ENCODE peak calls at places on chromosomes 7 and 10, in nine cellular contexts. One of them, this sample, is unnamed.

GRCh38 chr10:3761111-3761686 is 23.8 kb downstream of the KLF6 start:
- DNase-seq in IMR-90: peak; percentile 29
- DNase-seq in activated naive CD4-positive, alpha-beta T cell treated with anti-CD3 and anti-CD28 coated beads, Interleukin-2, amount 10 ng/mL, durations not matched to agents 7 days and 5 days: no peak
- DNase-seq in left ventricle myocardium inferior: no peak
- DNase-seq in fibroblast of pulmonary artery: no peak
- DNase-seq in NCI-H774: no peak
- DNase-seq in psoas muscle: no peak
- DNase-seq in GM06990: peak; percentile 75
- DNase-seq in HT-29: no peak
- DNase-seq in this sample: no peak

GRCh38 chr10:86337121-86337601 is 29.4 kb downstream of the GRID1 start:
- DNase-seq in fibroblast of pulmonary artery: no peak
- DNase-seq in HT-29: no peak
- DNase-seq in IMR-90: no peak
- DNase-seq in left ventricle myocardium inferior: no peak
- DNase-seq in psoas muscle: no peak
- DNase-seq in NCI-H774: no peak
- DNase-seq in activated naive CD4-positive, alpha-beta T cell treated with anti-CD3 and anti-CD28 coated beads, Interleukin-2, amount 10 ng/mL, durations not matched to agents 7 days and 5 days: no peak
- DNase-seq in GM06990: no peak
- DNase-seq in this sample: no peak

GRCh38 chr7:106222545-106222944 is 62.2 kb downstream of the NAMPT start:
- DNase-seq in fibroblast of pulmonary artery: no peak
- DNase-seq in IMR-90: no peak
- DNase-seq in GM06990: no peak
- DNase-seq in HT-29: no peak
- DNase-seq in activated naive CD4-positive, alpha-beta T cell treated with anti-CD3 and anti-CD28 coated beads, Interleukin-2, amount 10 ng/mL, durations not matched to agents 7 days and 5 days: peak; percentile 24
- DNase-seq in psoas muscle: no peak
- DNase-seq in NCI-H774: no peak
- DNase-seq in left ventricle myocardium inferior: no peak
- DNase-seq in this sample: no peak

GRCh38 chr7:148230341-148230740 is 360.2 kb upstream of the C7orf33 start:
- DNase-seq in psoas muscle: no peak
- DNase-seq in HT-29: no peak
- DNase-seq in GM06990: no peak
- DNase-seq in activated naive CD4-positive, alpha-beta T cell treated with anti-CD3 and anti-CD28 coated beads, Interleukin-2, amount 10 ng/mL, durations not matched to agents 7 days and 5 days: no peak
- DNase-seq in left ventricle myocardium inferior: no peak
- DNase-seq in IMR-90: no peak
- DNase-seq in fibroblast of pulmonary artery: no peak
- DNase-seq in NCI-H774: no peak
- DNase-seq in this sample: no peak

GRCh38 chr10:118970770-118971169 is 58.7 kb upstream of the NANOS1 start:
- DNase-seq in GM06990: no peak
- DNase-seq in NCI-H774: no peak
- DNase-seq in left ventricle myocardium inferior: no peak
- DNase-seq in psoas muscle: peak; percentile 65
- DNase-seq in activated naive CD4-positive, alpha-beta T cell treated with anti-CD3 and anti-CD28 coated beads, Interleukin-2, amount 10 ng/mL, durations not matched to agents 7 days and 5 days: no peak
- DNase-seq in HT-29: no peak
- DNase-seq in IMR-90: no peak
- DNase-seq in fibroblast of pulmonary artery: no peak
- DNase-seq in this sample: no peak

GRCh38 chr10:29471483-29471859 is 163.3 kb downstream of the SVIL start:
- DNase-seq in left ventricle myocardium inferior: no peak
- DNase-seq in activated naive CD4-positive, alpha-beta T cell treated with anti-CD3 and anti-CD28 coated beads, Interleukin-2, amount 10 ng/mL, durations not matched to agents 7 days and 5 days: no peak
- DNase-seq in fibroblast of pulmonary artery: peak; percentile 78
- DNase-seq in HT-29: peak; percentile 21
- DNase-seq in GM06990: no peak
- DNase-seq in IMR-90: peak; percentile 90
- DNase-seq in NCI-H774: no peak
- DNase-seq in psoas muscle: no peak
- DNase-seq in this sample: no peak

GRCh38 chr7:140596751-140597424 is 43.7 kb downstream of the DENND2A start:
- DNase-seq in left ventricle myocardium inferior: no peak
- DNase-seq in HT-29: no peak
- DNase-seq in GM06990: no peak
- DNase-seq in IMR-90: peak; percentile 79
- DNase-seq in fibroblast of pulmonary artery: peak; percentile 71
- DNase-seq in activated naive CD4-positive, alpha-beta T cell treated with anti-CD3 and anti-CD28 coated beads, Interleukin-2, amount 10 ng/mL, durations not matched to agents 7 days and 5 days: no peak
- DNase-seq in psoas muscle: no peak
- DNase-seq in NCI-H774: no peak
- DNase-seq in this sample: peak; percentile 46

GRCh38 chr7:150871601-150872000 is 19.3 kb downstream of the AOC1 start:
- DNase-seq in psoas muscle: no peak
- DNase-seq in activated naive CD4-positive, alpha-beta T cell treated with anti-CD3 and anti-CD28 coated beads, Interleukin-2, amount 10 ng/mL, durations not matched to agents 7 days and 5 days: no peak
- DNase-seq in GM06990: no peak
- DNase-seq in IMR-90: no peak
- DNase-seq in NCI-H774: no peak
- DNase-seq in left ventricle myocardium inferior: no peak
- DNase-seq in fibroblast of pulmonary artery: no peak
- DNase-seq in HT-29: no peak
- DNase-seq in this sample: no peak

GRCh38 chr10:130301026-130301892 is 165.1 kb downstream of the GLRX3 start:
- DNase-seq in IMR-90: no peak
- DNase-seq in left ventricle myocardium inferior: peak; percentile 77
- DNase-seq in NCI-H774: peak; percentile 39
- DNase-seq in GM06990: no peak
- DNase-seq in HT-29: no peak
- DNase-seq in fibroblast of pulmonary artery: peak; percentile 89
- DNase-seq in activated naive CD4-positive, alpha-beta T cell treated with anti-CD3 and anti-CD28 coated beads, Interleukin-2, amount 10 ng/mL, durations not matched to agents 7 days and 5 days: peak; percentile 75
- DNase-seq in psoas muscle: peak; percentile 90
- DNase-seq in this sample: peak; percentile 85

GRCh38 chr7:124497209-124497608 is 268.4 kb downstream of the GPR37 start:
- DNase-seq in psoas muscle: no peak
- DNase-seq in GM06990: no peak
- DNase-seq in left ventricle myocardium inferior: no peak
- DNase-seq in HT-29: peak; percentile 19
- DNase-seq in fibroblast of pulmonary artery: no peak
- DNase-seq in IMR-90: no peak
- DNase-seq in activated naive CD4-positive, alpha-beta T cell treated with anti-CD3 and anti-CD28 coated beads, Interleukin-2, amount 10 ng/mL, durations not matched to agents 7 days and 5 days: no peak
- DNase-seq in NCI-H774: peak; percentile 38
- DNase-seq in this sample: no peak

GRCh38 chr10:44010873-44011602 is 362.4 kb upstream of the ZNF32 start:
- DNase-seq in fibroblast of pulmonary artery: no peak
- DNase-seq in psoas muscle: no peak
- DNase-seq in IMR-90: peak; percentile 12
- DNase-seq in HT-29: no peak
- DNase-seq in activated naive CD4-positive, alpha-beta T cell treated with anti-CD3 and anti-CD28 coated beads, Interleukin-2, amount 10 ng/mL, durations not matched to agents 7 days and 5 days: peak; percentile 41
- DNase-seq in left ventricle myocardium inferior: peak; percentile 41
- DNase-seq in NCI-H774: no peak
- DNase-seq in GM06990: peak; percentile 78
- DNase-seq in this sample: no peak

GRCh38 chr10:71657604-71658348 is 61.8 kb downstream of the C10orf105 start:
- DNase-seq in fibroblast of pulmonary artery: no peak
- DNase-seq in left ventricle myocardium inferior: no peak
- DNase-seq in IMR-90: no peak
- DNase-seq in NCI-H774: no peak
- DNase-seq in HT-29: no peak
- DNase-seq in activated naive CD4-positive, alpha-beta T cell treated with anti-CD3 and anti-CD28 coated beads, Interleukin-2, amount 10 ng/mL, durations not matched to agents 7 days and 5 days: no peak
- DNase-seq in GM06990: no peak
- DNase-seq in psoas muscle: no peak
- DNase-seq in this sample: no peak

GRCh38 chr10:118045842-118046490 is 775 bp downstream of the RAB11FIP2 start:
- DNase-seq in activated naive CD4-positive, alpha-beta T cell treated with anti-CD3 and anti-CD28 coated beads, Interleukin-2, amount 10 ng/mL, durations not matched to agents 7 days and 5 days: peak; percentile 42
- DNase-seq in fibroblast of pulmonary artery: peak; percentile 45
- DNase-seq in HT-29: peak; percentile 30
- DNase-seq in GM06990: no peak
- DNase-seq in left ventricle myocardium inferior: no peak
- DNase-seq in IMR-90: peak; percentile 29
- DNase-seq in NCI-H774: no peak
- DNase-seq in psoas muscle: peak; percentile 76
- DNase-seq in this sample: no peak

GRCh38 chr7:28093617-28094232 is 86.9 kb downstream of the JAZF1 start:
- DNase-seq in HT-29: peak; percentile 64
- DNase-seq in activated naive CD4-positive, alpha-beta T cell treated with anti-CD3 and anti-CD28 coated beads, Interleukin-2, amount 10 ng/mL, durations not matched to agents 7 days and 5 days: peak; percentile 62
- DNase-seq in psoas muscle: peak; percentile 85
- DNase-seq in NCI-H774: peak; percentile 56
- DNase-seq in GM06990: no peak
- DNase-seq in fibroblast of pulmonary artery: peak; percentile 80
- DNase-seq in left ventricle myocardium inferior: peak; percentile 49
- DNase-seq in IMR-90: peak; percentile 70
- DNase-seq in this sample: peak; percentile 74

GRCh38 chr7:17965600-17965999 is 25.3 kb upstream of the SNX13 start:
- DNase-seq in HT-29: no peak
- DNase-seq in activated naive CD4-positive, alpha-beta T cell treated with anti-CD3 and anti-CD28 coated beads, Interleukin-2, amount 10 ng/mL, durations not matched to agents 7 days and 5 days: no peak
- DNase-seq in fibroblast of pulmonary artery: peak; percentile 41
- DNase-seq in left ventricle myocardium inferior: no peak
- DNase-seq in GM06990: no peak
- DNase-seq in NCI-H774: no peak
- DNase-seq in IMR-90: peak; percentile 71
- DNase-seq in psoas muscle: no peak
- DNase-seq in this sample: no peak

GRCh38 chr7:133530682-133531081 is 277.8 kb downstream of the EXOC4 start:
- DNase-seq in GM06990: no peak
- DNase-seq in activated naive CD4-positive, alpha-beta T cell treated with anti-CD3 and anti-CD28 coated beads, Interleukin-2, amount 10 ng/mL, durations not matched to agents 7 days and 5 days: no peak
- DNase-seq in left ventricle myocardium inferior: no peak
- DNase-seq in NCI-H774: no peak
- DNase-seq in fibroblast of pulmonary artery: peak; percentile 91
- DNase-seq in IMR-90: peak; percentile 63
- DNase-seq in psoas muscle: no peak
- DNase-seq in HT-29: no peak
- DNase-seq in this sample: no peak

GRCh38 chr7:55251313-55251712 is 113.8 kb upstream of the LANCL2 start:
- DNase-seq in GM06990: no peak
- DNase-seq in psoas muscle: no peak
- DNase-seq in activated naive CD4-positive, alpha-beta T cell treated with anti-CD3 and anti-CD28 coated beads, Interleukin-2, amount 10 ng/mL, durations not matched to agents 7 days and 5 days: no peak
- DNase-seq in left ventricle myocardium inferior: no peak
- DNase-seq in NCI-H774: no peak
- DNase-seq in IMR-90: no peak
- DNase-seq in fibroblast of pulmonary artery: no peak
- DNase-seq in HT-29: no peak
- DNase-seq in this sample: no peak

GRCh38 chr10:130012129-130012528 is 48.1 kb upstream of the EBF3 start:
- DNase-seq in left ventricle myocardium inferior: no peak
- DNase-seq in HT-29: no peak
- DNase-seq in IMR-90: no peak
- DNase-seq in fibroblast of pulmonary artery: no peak
- DNase-seq in NCI-H774: no peak
- DNase-seq in GM06990: no peak
- DNase-seq in activated naive CD4-positive, alpha-beta T cell treated with anti-CD3 and anti-CD28 coated beads, Interleukin-2, amount 10 ng/mL, durations not matched to agents 7 days and 5 days: no peak
- DNase-seq in psoas muscle: no peak
- DNase-seq in this sample: no peak

GRCh38 chr7:103791894-103792293 is 197.6 kb downstream of the RELN start:
- DNase-seq in activated naive CD4-positive, alpha-beta T cell treated with anti-CD3 and anti-CD28 coated beads, Interleukin-2, amount 10 ng/mL, durations not matched to agents 7 days and 5 days: no peak
- DNase-seq in fibroblast of pulmonary artery: no peak
- DNase-seq in psoas muscle: no peak
- DNase-seq in NCI-H774: no peak
- DNase-seq in HT-29: no peak
- DNase-seq in IMR-90: no peak
- DNase-seq in left ventricle myocardium inferior: no peak
- DNase-seq in GM06990: no peak
- DNase-seq in this sample: no peak

GRCh38 chr10:23361665-23362064 is 17.1 kb upstream of the C10orf67 start:
- DNase-seq in left ventricle myocardium inferior: no peak
- DNase-seq in IMR-90: no peak
- DNase-seq in psoas muscle: no peak
- DNase-seq in activated naive CD4-positive, alpha-beta T cell treated with anti-CD3 and anti-CD28 coated beads, Interleukin-2, amount 10 ng/mL, durations not matched to agents 7 days and 5 days: no peak
- DNase-seq in GM06990: no peak
- DNase-seq in fibroblast of pulmonary artery: no peak
- DNase-seq in NCI-H774: no peak
- DNase-seq in HT-29: no peak
- DNase-seq in this sample: no peak

GRCh38 chr7:8973601-8974000 is 540.2 kb downstream of the NXPH1 start:
- DNase-seq in HT-29: no peak
- DNase-seq in psoas muscle: no peak
- DNase-seq in fibroblast of pulmonary artery: no peak
- DNase-seq in IMR-90: no peak
- DNase-seq in GM06990: no peak
- DNase-seq in left ventricle myocardium inferior: no peak
- DNase-seq in activated naive CD4-positive, alpha-beta T cell treated with anti-CD3 and anti-CD28 coated beads, Interleukin-2, amount 10 ng/mL, durations not matched to agents 7 days and 5 days: no peak
- DNase-seq in NCI-H774: no peak
- DNase-seq in this sample: no peak

GRCh38 chr7:157476654-157477549 is 140.1 kb downstream of the DNAJB6 start:
- DNase-seq in NCI-H774: no peak
- DNase-seq in left ventricle myocardium inferior: no peak
- DNase-seq in fibroblast of pulmonary artery: no peak
- DNase-seq in IMR-90: no peak
- DNase-seq in activated naive CD4-positive, alpha-beta T cell treated with anti-CD3 and anti-CD28 coated beads, Interleukin-2, amount 10 ng/mL, durations not matched to agents 7 days and 5 days: no peak
- DNase-seq in psoas muscle: no peak
- DNase-seq in HT-29: no peak
- DNase-seq in GM06990: no peak
- DNase-seq in this sample: no peak